ENCODE peak calls at places on chromosomes 13 and 19, in ten cellular contexts. Y, P, W, R, V, K, N, U, B and G are unnamed samples.

GRCh38 chr13:99269627-99270252 is 11.6 kb upstream of the GPR18 start:
- DNase-seq in Y (no peak), P (peak; percentile 25), W (peak; percentile 78), R (peak; percentile 74), V (peak; percentile 2), K (no peak), N (no peak), U (peak; percentile 80), B (no peak), G (no peak)

GRCh38 chr19:52211926-52212571 is 22.2 kb downstream of the PPP2R1A start:
- DNase-seq in Y (no peak), P (no peak), W (no peak), R (no peak), V (no peak), K (no peak), N (no peak), U (no peak), B (no peak), G (no peak)

GRCh38 chr13:21901326-21901725 is 230.5 kb downstream of the FGF9 start:
- DNase-seq in Y (no peak), P (no peak), W (no peak), R (no peak), V (no peak), K (no peak), N (no peak), U (no peak), B (no peak), G (no peak)

GRCh38 chr19:8306235-8307054 is 1.7 kb downstream of the CD320 start:
- DNase-seq in Y (peak; percentile 4), P (no peak), W (no peak), R (no peak), V (no peak), K (peak; percentile 69), N (peak; percentile 45), U (no peak), B (no peak), G (peak; percentile 69)

GRCh38 chr13:38763446-38764381 is 76.8 kb downstream of the FREM2 start:
- DNase-seq in Y (no peak), P (peak; percentile 16), W (peak; percentile 58), R (peak; percentile 42), V (no peak), K (no peak), N (no peak), U (peak; percentile 60), B (no peak), G (no peak)

GRCh38 chr19:4781851-4782250 is 9.7 kb upstream of the FEM1A start:
- DNase-seq in Y (no peak), P (no peak), W (no peak), R (peak; percentile 24), V (no peak), K (no peak), N (no peak), U (no peak), B (no peak), G (no peak)

GRCh38 chr19:32662186-32662585 is 12.8 kb downstream of the ANKRD27 start:
- DNase-seq in Y (no peak), P (no peak), W (peak; percentile 84), R (peak; percentile 40), V (no peak), K (no peak), N (peak; percentile 45), U (peak; percentile 85), B (no peak), G (no peak)

GRCh38 chr13:101783554-101783953 is 331.1 kb downstream of the ITGBL1 start:
- DNase-seq in Y (no peak), P (no peak), W (no peak), R (no peak), V (no peak), K (no peak), N (no peak), U (no peak), B (no peak), G (no peak)

GRCh38 chr19:896999-897398 is 3.7 kb downstream of the RNU6-9 start:
- DNase-seq in Y (no peak), P (no peak), W (no peak), R (no peak), V (no peak), K (no peak), N (no peak), U (no peak), B (no peak), G (no peak)

GRCh38 chr19:3065675-3066357 is 3.5 kb upstream of the TLE5 start:
- DNase-seq in Y (no peak), P (peak; percentile 80), W (no peak), R (no peak), V (no peak), K (peak; percentile 80), N (no peak), U (no peak), B (no peak), G (no peak)

GRCh38 chr19:1206733-1207301 is 1.2 kb downstream of the STK11 start:
- DNase-seq in Y (no peak), P (no peak), W (no peak), R (no peak), V (no peak), K (no peak), N (no peak), U (no peak), B (no peak), G (peak; percentile 54)

GRCh38 chr13:26412263-26412662 is 145.2 kb upstream of the WASF3 start:
- DNase-seq in Y (no peak), P (peak; percentile 79), W (peak; percentile 1), R (no peak), V (no peak), K (no peak), N (no peak), U (no peak), B (no peak), G (no peak)

GRCh38 chr19:57935731-57936130 is 529 bp upstream of the ZNF418 start:
- DNase-seq in Y (no peak), P (no peak), W (no peak), R (no peak), V (no peak), K (no peak), N (no peak), U (no peak), B (no peak), G (no peak)
- H3K4me3 ChIP-seq in Y (peak overlapping the region; percentile 54), P (no peak overlapping the region), W (no peak overlapping the region), R (no peak overlapping the region), V (peak overlapping the region; percentile 55), K (no peak overlapping the region), N (peak overlapping the region; percentile 81), U (no peak overlapping the region), B (no peak overlapping the region), G (no peak overlapping the region)

DNA sequence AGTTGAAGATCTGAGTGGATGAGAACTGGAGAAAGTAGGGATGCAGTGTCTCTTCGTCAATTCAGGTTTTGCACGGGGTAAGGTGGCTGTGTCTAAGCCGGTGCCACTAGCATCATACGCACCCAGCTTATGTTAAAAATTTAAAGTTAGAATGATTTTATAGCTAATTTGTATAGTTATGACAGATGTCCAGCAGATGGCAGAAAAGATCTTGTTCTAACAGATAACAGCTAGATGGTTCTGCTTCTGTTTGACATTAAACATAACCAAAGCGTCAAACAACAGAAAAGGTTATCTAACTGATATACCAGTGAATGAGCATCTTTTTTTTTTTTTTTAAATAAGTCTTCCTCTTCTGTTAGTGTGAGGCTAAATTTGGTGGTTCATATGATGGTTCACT is 18.8 kb upstream of the EDDM13 start:
- DNase-seq in Y (peak; percentile 15), P (peak; percentile 48), W (peak; percentile 76), R (peak; percentile 63), V (peak; percentile 18), K (no peak), N (no peak), U (peak; percentile 82), B (no peak), G (no peak)
- TF ChIP-seq CTCF in Y (peak; percentile 33), P (peak; percentile 44), W (peak; percentile 27), R (peak; percentile 56), V (no peak), K (no peak), N (peak; percentile 32), U (peak; percentile 49), B (peak; percentile 39), G (peak; percentile 44)

DNA sequence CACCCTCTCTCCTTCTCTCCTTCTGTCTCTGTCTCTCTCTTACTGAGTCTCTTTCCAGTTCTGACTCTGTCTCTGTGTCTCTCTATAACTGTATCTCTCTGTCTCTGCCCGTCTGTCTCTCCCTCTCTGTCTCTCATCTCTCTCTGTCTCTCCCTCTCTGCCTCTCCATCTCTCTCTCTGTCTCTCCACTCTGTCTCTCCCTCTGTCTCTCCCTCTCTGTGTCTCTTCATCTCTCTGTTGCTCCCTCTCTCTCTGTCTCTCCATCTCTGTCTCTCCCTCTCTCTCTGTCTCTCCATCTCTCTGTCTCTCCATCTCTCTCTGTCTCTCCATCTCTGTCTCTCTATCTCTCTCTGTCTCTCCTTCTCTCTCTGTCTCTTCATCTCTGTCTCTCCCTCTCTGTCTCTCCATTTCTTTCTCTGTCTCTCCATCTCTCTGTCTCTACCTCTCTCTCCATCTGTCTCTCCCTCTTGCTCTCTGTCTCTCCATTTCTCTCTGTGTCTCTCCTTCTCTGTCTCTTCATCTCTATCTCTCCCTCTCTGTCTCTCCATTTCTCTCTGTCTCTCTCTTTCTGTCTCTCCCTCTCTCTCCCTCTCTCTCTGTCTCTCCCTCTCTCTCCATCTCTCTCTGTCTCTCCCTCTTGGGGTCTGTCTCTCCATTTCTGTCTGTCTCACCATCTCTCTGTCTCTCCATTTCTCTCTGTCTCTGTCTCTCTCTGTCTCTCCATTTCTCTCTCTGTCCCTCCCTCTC is 3.3 kb upstream of the MEIS3 start:
- DNase-seq in Y (no peak), P (no peak), W (no peak), R (no peak), V (no peak), K (no peak), N (no peak), U (no peak), B (no peak), G (no peak)
- H3K4me3 ChIP-seq in Y (no peak overlapping the region), P (no peak overlapping the region), W (no peak overlapping the region), R (no peak overlapping the region), V (no peak overlapping the region), K (no peak overlapping the region), N (no peak overlapping the region), U (no peak overlapping the region), B (no peak overlapping the region), G (no peak overlapping the region)

GRCh38 chr13:113082198-113083021 is 23.2 kb upstream of the F7 start:
- DNase-seq in Y (no peak), P (no peak), W (no peak), R (no peak), V (no peak), K (peak; percentile 27), N (peak; percentile 23), U (no peak), B (no peak), G (no peak)

GRCh38 chr13:113078895-113079720 is 26.5 kb upstream of the F7 start:
- DNase-seq in Y (no peak), P (no peak), W (no peak), R (no peak), V (no peak), K (peak; percentile 23), N (peak; percentile 29), U (no peak), B (no peak), G (no peak)

GRCh38 chr13:113080901-113081521 is 24.6 kb upstream of the F7 start:
- DNase-seq in Y (no peak), P (no peak), W (no peak), R (no peak), V (no peak), K (peak; percentile 44), N (peak; percentile 38), U (no peak), B (no peak), G (no peak)

GRCh38 chr13:113077953-113078894 is 27.4 kb upstream of the F7 start:
- DNase-seq in Y (no peak), P (no peak), W (no peak), R (no peak), V (no peak), K (peak; percentile 46), N (peak; percentile 41), U (no peak), B (no peak), G (no peak)

GRCh38 chr13:113080361-113080831 is 25.2 kb upstream of the F7 start:
- DNase-seq in Y (no peak), P (no peak), W (no peak), R (no peak), V (no peak), K (peak; percentile 36), N (peak; percentile 48), U (no peak), B (no peak), G (no peak)
- TF ChIP-seq CTCF in Y (no peak), P (no peak), W (no peak), R (no peak), V (no peak), K (no peak), N (no peak), U (no peak), B (no peak), G (no peak)